ENCODE peak calls at places on chromosome 2, in eight cellular contexts. B is cardiac muscle cell, U is choroid plexus epithelial cell, J is transverse colon, T is psoas muscle, D is ovary, Q is esophagus muscularis mucosa, O is tibial nerve. M is an unnamed sample.

GRCh38 chr2:2014251-2014761 is 270.0 kb upstream of the PXDN start:
- DNase-seq in B (no peak), U (peak), J (no peak), T (no peak), D (no peak), Q (no peak), O (no peak), M (peak)

GRCh38 chr2:209566250-209566649 is 142.4 kb downstream of the MAP2 start:
- DNase-seq in B (no peak), U (no peak), J (no peak), T (no peak), D (no peak), Q (no peak), O (no peak), M (no peak)

GRCh38 chr2:177169810-177170514 is 42.6 kb upstream of the HNRNPA3 start:
- DNase-seq in B (no peak), U (no peak), J (no peak), T (no peak), D (no peak), Q (no peak), O (no peak), M (no peak)

GRCh38 chr2:54755641-54756326 is 32.3 kb downstream of the EML6 start:
- DNase-seq in B (no peak), U (no peak), J (peak), T (no peak), D (no peak), Q (no peak), O (no peak), M (no peak)

GRCh38 chr2:143617803-143618415 is 488.7 kb downstream of the ARHGAP15 start:
- DNase-seq in B (no peak), U (no peak), J (no peak), T (no peak), D (no peak), Q (no peak), O (no peak), M (no peak)

GRCh38 chr2:104412384-104412783 is 441.5 kb upstream of the POU3F3 start:
- DNase-seq in B (no peak), U (peak), J (peak), T (no peak), D (no peak), Q (no peak), O (peak), M (peak)

GRCh38 chr2:241507430-241508239 is 749 bp downstream of the STK25 start:
- DNase-seq in B (peak), U (peak), J (peak), T (peak), D (peak), Q (no peak), O (no peak), M (peak)

GRCh38 chr2:230687498-230687897 is 25.1 kb upstream of the CAB39 start:
- DNase-seq in B (no peak), U (peak), J (peak), T (no peak), D (no peak), Q (no peak), O (no peak), M (no peak)

GRCh38 chr2:8679827-8680731 is 1.8 kb upstream of the ID2 start:
- DNase-seq in B (peak), U (peak), J (peak), T (no peak), D (peak), Q (no peak), O (peak), M (peak)

GRCh38 chr2:171913517-171913916 is 8.7 kb upstream of the HAT1 start:
- DNase-seq in B (no peak), U (no peak), J (no peak), T (no peak), D (no peak), Q (no peak), O (no peak), M (no peak)

GRCh38 chr2:216799873-216800421 is 59.9 kb downstream of the TNP1 start:
- DNase-seq in B (no peak), U (peak), J (peak), T (peak), D (no peak), Q (no peak), O (no peak), M (peak)

GRCh38 chr2:141899740-141900139 is 231.1 kb downstream of the LRP1B start:
- DNase-seq in B (no peak), U (peak), J (no peak), T (no peak), D (no peak), Q (no peak), O (no peak), M (no peak)

GRCh38 chr2:233448565-233448964 is 94.3 kb downstream of the DGKD start:
- DNase-seq in B (no peak), U (peak), J (peak), T (no peak), D (no peak), Q (no peak), O (no peak), M (no peak)
- TF ChIP-seq CTCF in B (no peak), U (no peak), J (no peak), T (no peak), D (no peak), Q (no peak), O (no peak), M (no peak)

GRCh38 chr2:127124426-127124825 is 17.5 kb upstream of the BIN1 start:
- DNase-seq in B (no peak), U (no peak), J (no peak), T (no peak), D (no peak), Q (no peak), O (no peak), M (no peak)

GRCh38 chr2:127125821-127126220 is 18.9 kb upstream of the BIN1 start:
- DNase-seq in B (no peak), U (no peak), J (no peak), T (no peak), D (no peak), Q (no peak), O (no peak), M (no peak)

GRCh38 chr2:127130421-127130820 is 23.5 kb upstream of the BIN1 start:
- DNase-seq in B (no peak), U (no peak), J (no peak), T (no peak), D (no peak), Q (no peak), O (no peak), M (no peak)

GRCh38 chr2:127133793-127134192 is 26.8 kb upstream of the BIN1 start:
- DNase-seq in B (no peak), U (no peak), J (no peak), T (no peak), D (no peak), Q (peak), O (no peak), M (no peak)

GRCh38 chr2:127128508-127128907 is 21.6 kb upstream of the BIN1 start:
- DNase-seq in B (no peak), U (no peak), J (peak), T (no peak), D (no peak), Q (peak), O (no peak), M (no peak)
- H3K4me3 ChIP-seq in B (no peak), U (peak), J (no peak), T (no peak), D (no peak), Q (no peak), O (no peak), M (no peak)

DNA sequence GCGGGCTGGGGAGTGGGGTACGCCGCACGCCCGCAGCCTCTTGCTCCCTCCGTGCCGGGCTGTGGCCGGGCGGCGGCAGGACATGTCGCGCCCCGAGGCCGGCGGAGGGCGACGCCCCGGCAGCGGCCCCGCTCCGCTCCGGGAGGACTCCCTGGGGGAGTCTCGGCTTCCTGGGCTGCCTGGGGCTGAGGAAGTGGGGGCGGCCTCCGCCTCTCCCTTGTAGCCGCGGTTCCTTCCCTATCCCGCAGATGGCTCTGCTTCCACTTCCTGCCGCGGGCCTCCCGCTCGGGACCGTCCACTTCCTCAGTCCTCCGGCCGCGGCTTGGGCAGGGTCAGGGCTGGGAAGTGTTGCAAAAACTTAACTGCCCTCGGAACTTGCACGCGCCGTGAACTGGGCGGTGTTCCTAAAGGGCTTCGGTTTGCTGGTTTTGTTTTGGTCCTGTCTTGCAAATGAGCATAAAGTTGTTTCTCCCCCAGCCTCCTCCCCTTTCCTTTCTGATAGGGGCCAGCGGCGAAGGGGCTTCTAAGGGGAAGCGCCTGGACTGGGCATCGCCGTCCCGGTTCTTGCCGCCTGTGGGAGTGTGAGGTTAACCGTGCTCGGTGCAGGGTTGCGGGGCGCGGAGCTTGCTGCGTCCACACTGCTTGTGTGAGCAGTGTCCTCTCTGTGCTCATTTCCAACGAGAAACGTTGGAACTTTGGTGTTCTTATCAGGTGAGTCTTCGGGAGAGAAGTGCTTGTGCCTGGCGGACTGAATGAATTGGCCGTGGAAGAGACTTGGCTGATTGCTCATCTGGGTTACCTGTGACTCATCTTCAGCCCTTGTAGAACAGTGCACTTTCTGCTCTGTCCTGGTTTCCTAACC is 600 bp downstream of the RALB start:
- DNase-seq in B (peak), U (peak), J (peak), T (peak), D (peak), Q (peak), O (peak), M (peak)
- TF ChIP-seq CTCF in B (peak), U (peak), J (peak), T (peak), D (peak), Q (peak), O (peak), M (peak)

DNA sequence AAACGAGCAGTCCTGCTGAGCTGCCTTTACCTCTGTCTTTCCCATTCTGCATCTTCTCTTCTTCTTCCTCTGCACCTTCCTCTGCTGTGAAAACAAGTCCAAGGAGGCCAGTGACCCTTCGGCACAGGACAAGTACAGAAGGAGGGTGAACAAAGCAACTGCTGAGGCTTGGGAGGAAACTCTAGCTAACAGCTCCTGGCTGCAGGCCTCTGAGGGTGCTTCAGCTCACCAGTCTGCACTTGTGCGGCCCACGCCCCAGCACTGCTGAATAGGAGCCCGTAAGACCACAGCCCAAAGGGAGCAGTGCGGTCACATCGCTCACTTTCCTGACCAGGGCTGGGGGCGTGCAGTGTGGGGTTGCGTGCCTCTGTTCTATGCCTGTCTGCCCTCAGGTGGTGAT is 42.1 kb upstream of the DNMT3A start:
- DNase-seq in B (no peak), U (no peak), J (no peak), T (no peak), D (no peak), Q (no peak), O (no peak), M (no peak)
- H3K4me3 ChIP-seq in B (no peak), U (no peak), J (no peak), T (no peak), D (no peak), Q (no peak), O (no peak), M (no peak)

GRCh38 chr2:238123218-238123971 is 15.1 kb upstream of the KLHL30 start:
- DNase-seq in B (no peak), U (no peak), J (no peak), T (peak), D (no peak), Q (no peak), O (no peak), M (no peak)

GRCh38 chr2:238119756-238120462 is 18.6 kb upstream of the KLHL30 start:
- DNase-seq in B (no peak), U (no peak), J (no peak), T (peak), D (no peak), Q (no peak), O (no peak), M (no peak)

GRCh38 chr2:238122287-238123217 is 15.9 kb upstream of the KLHL30 start:
- DNase-seq in B (no peak), U (no peak), J (no peak), T (peak), D (no peak), Q (no peak), O (no peak), M (no peak)

GRCh38 chr2:238121511-238122286 is 16.8 kb upstream of the KLHL30 start:
- DNase-seq in B (no peak), U (no peak), J (no peak), T (peak), D (no peak), Q (no peak), O (no peak), M (no peak)

DNA sequence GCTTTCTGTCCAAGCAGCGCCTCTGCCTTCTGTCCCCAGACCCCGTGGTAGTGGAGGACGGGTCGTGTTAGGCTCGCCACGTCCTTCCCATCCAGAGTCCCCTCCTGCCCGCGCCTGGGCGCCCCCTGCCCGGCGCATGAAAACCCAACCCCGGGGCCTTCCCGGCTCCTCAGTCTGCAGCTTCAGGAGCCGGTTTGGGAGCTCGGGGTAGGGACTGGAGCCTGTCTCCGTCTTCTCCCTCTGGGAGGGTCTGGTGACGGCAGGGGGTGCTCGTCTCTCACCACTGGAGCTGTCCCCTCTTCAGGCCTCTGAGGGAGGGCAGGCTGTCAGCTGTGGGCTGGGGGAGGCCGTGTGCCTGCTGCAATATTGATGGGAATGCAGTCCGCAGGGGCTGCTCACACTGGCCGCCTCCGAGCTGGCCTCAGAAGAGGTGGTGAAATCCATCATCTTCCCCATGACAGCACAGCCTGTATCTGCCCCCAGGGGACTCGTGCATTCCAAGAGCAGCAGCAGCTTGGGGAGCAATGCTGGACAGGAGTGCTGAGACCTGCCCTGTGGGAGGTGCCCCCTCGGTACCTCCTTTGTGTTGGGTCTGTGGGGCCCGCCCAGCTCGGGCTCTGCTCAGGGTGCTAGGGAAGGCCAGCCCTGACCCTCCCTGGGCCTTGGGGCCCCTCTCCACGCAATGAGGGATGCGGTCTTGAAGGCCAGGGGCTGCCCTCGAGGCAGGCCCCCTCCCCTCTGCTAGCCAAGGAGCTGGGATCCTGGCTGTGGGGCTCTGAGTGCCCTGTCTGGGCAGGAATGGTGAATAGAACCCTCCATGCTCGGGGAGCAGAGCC is 17.8 kb upstream of the KLHL30 start:
- DNase-seq in B (peak), U (peak), J (no peak), T (peak), D (no peak), Q (no peak), O (no peak), M (no peak)
- TF ChIP-seq CTCF in B (peak), U (peak), J (no peak), T (peak), D (no peak), Q (no peak), O (no peak), M (peak)

GRCh38 chr2:113174369-113174735 is 581 bp downstream of the PSD4 start:
- DNase-seq in B (no peak), U (no peak), J (no peak), T (no peak), D (no peak), Q (no peak), O (no peak), M (no peak)

GRCh38 chr2:113172721-113173562 is 829 bp upstream of the PSD4 start:
- DNase-seq in B (no peak), U (no peak), J (no peak), T (no peak), D (no peak), Q (no peak), O (no peak), M (no peak)

GRCh38 chr2:113175101-113175628 is 1.4 kb downstream of the PSD4 start:
- DNase-seq in B (no peak), U (no peak), J (peak), T (no peak), D (no peak), Q (no peak), O (no peak), M (no peak)

GRCh38 chr2:113171359-113172075 is 2.3 kb upstream of the PSD4 start:
- DNase-seq in B (no peak), U (no peak), J (no peak), T (no peak), D (no peak), Q (no peak), O (no peak), M (no peak)

GRCh38 chr2:113173563-113174368 is at the start of gene PSD4:
- DNase-seq in B (peak), U (peak), J (peak), T (peak), D (no peak), Q (no peak), O (no peak), M (no peak)
- H3K4me3 ChIP-seq in B (no peak), U (no peak), J (no peak), T (peak), D (no peak), Q (peak), O (no peak), M (no peak)

DNA sequence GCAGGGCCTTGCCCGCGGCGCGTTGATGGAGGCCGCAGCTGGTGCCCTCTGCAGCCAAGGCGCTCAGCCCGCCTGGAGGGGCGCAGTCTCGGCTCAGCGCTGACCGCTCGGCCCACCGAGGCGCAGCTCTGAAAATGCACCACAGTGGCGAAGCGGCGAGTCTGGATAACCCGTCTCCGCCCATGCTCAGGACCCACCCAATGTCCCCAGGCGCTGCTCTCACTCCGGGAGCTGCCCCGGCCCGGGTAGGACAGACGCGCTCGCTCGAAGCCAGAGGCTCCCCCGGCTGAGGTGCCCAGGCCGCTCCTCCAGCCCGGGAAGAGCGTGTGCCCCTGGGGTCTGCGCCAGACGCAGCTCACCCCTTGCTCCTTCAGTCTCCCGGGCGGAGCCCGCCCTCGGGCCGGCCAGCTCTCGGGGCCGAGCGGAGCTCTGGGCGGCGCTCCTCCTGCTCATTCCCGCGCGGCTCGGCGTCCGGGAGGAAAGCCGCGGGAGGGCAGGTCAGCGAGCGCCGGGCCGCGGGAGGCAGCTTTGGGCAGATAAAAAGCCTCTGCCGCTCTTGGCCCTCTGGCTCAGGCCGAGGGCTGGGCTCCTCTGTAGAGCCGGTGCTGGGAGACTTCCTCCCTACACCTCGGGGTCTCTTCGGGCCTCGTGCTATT is 1.6 kb upstream of the TBR1 start:
- DNase-seq in B (peak), U (no peak), J (peak), T (peak), D (no peak), Q (no peak), O (no peak), M (peak)
- TF ChIP-seq CTCF in B (peak), U (peak), J (no peak), T (no peak), D (no peak), Q (no peak), O (no peak), M (peak)

DNA sequence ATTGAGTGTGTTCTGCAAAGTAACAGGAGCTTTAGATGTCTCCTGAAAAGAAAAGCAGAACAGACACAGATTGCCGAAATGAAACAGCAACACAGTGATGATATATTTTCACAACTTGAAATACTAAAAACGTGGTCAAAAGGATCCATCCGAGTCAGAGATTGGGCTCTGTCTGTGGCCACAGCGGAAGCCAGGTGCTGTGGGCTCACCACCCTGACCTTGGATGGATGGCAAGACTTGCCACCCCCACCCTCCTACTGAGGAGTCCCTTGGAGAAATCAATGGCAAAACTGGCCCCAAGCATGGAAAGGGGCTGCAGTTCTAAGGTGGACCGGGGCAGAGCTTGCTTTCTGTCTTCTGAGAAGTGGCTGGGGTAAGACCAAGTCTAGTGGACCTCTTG is 31.4 kb upstream of the ACKR3 start:
- DNase-seq in B (no peak), U (no peak), J (no peak), T (no peak), D (no peak), Q (no peak), O (no peak), M (no peak)
- H3K4me3 ChIP-seq in B (no peak), U (no peak), J (no peak), T (no peak), D (no peak), Q (peak), O (no peak), M (no peak)

DNA sequence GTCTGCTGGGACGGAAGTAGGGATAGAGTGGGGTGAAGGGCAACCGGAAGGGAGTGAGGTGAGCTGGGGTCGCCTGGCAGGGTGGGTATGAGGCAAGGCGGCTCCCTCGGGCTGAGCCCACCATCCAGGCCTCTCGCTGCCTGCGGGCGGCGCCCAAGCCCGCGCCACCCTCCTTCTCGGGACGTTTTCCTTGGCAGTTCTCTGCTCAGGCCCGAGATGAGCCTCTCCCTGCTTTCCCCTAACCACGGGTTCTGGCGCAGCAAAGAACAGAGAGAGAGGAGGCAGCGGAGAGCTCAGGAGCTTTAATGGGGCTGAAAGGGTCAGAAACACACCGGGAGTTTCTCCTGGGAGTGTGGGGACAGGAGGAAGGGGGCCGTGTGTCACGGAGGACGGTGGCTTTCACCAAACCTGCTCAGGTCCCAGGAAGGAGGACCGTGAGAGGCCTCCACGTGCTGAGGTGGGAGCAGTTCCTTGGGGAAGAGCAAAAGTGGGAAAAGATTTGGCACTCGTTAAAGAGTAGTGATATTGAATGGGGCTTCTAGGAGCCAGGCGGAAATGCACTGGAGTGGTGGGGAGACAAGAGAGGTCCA is 4.1 kb downstream of the FEV start:
- DNase-seq in B (no peak), U (no peak), J (no peak), T (peak), D (no peak), Q (no peak), O (no peak), M (no peak)
- TF ChIP-seq CTCF in B (no peak), U (no peak), J (no peak), T (no peak), D (no peak), Q (no peak), O (no peak), M (no peak)

GRCh38 chr2:233691443-233692433 is 952 bp upstream of the UGT1A6 start:
- DNase-seq in B (no peak), U (no peak), J (peak), T (no peak), D (no peak), Q (no peak), O (no peak), M (no peak)
- H3K4me3 ChIP-seq in B (no peak), U (no peak), J (no peak), T (no peak), D (no peak), Q (no peak), O (no peak), M (no peak)

M was measured in AG10803.